ENCODE peak calls at places on chromosomes 1 and 21, in seven cellular contexts. One of them, this sample, is unnamed.

GRCh38 chr1:201385299-201385891 is 7.9 kb upstream of the TNNT2 start:
- DNase-seq in CD8-positive, alpha-beta T cell: no peak
- DNase-seq in upper lobe of right lung: peak; percentile 84
- DNase-seq in IMR-90: peak; percentile 19
- DNase-seq in prostate gland: peak; percentile 73
- DNase-seq in right lobe of liver: peak; percentile 72
- DNase-seq in dorsolateral prefrontal cortex: peak; percentile 52
- DNase-seq in this sample: no peak

GRCh38 chr1:65881070-65881594 is 88.4 kb downstream of the PDE4B start:
- DNase-seq in CD8-positive, alpha-beta T cell: no peak
- DNase-seq in upper lobe of right lung: no peak
- DNase-seq in IMR-90: peak; percentile 69
- DNase-seq in prostate gland: no peak
- DNase-seq in right lobe of liver: no peak
- DNase-seq in dorsolateral prefrontal cortex: no peak
- DNase-seq in this sample: no peak

GRCh38 chr1:192668434-192668983 is 32.6 kb downstream of the RGS13 start:
- DNase-seq in CD8-positive, alpha-beta T cell: no peak
- DNase-seq in upper lobe of right lung: no peak
- DNase-seq in IMR-90: no peak
- DNase-seq in prostate gland: no peak
- DNase-seq in right lobe of liver: no peak
- DNase-seq in dorsolateral prefrontal cortex: no peak
- DNase-seq in this sample: no peak

GRCh38 chr21:15298306-15298705 is 233.5 kb upstream of the NRIP1 start:
- DNase-seq in CD8-positive, alpha-beta T cell: no peak
- DNase-seq in upper lobe of right lung: no peak
- DNase-seq in IMR-90: no peak
- DNase-seq in prostate gland: no peak
- DNase-seq in right lobe of liver: no peak
- DNase-seq in dorsolateral prefrontal cortex: no peak
- DNase-seq in this sample: no peak

GRCh38 chr1:43431676-43432075 is 22.1 kb downstream of the HYI start:
- DNase-seq in CD8-positive, alpha-beta T cell: no peak
- DNase-seq in upper lobe of right lung: peak; percentile 28
- DNase-seq in IMR-90: no peak
- DNase-seq in prostate gland: no peak
- DNase-seq in right lobe of liver: no peak
- DNase-seq in dorsolateral prefrontal cortex: peak; percentile 10
- DNase-seq in this sample: no peak

GRCh38 chr21:42423197-42423675 is 19.5 kb downstream of the UBASH3A start:
- DNase-seq in CD8-positive, alpha-beta T cell: no peak
- DNase-seq in upper lobe of right lung: no peak
- DNase-seq in IMR-90: no peak
- DNase-seq in prostate gland: no peak
- DNase-seq in right lobe of liver: no peak
- DNase-seq in dorsolateral prefrontal cortex: no peak
- DNase-seq in this sample: no peak

GRCh38 chr1:29410476-29410875 is 174.2 kb downstream of the PTPRU start:
- DNase-seq in CD8-positive, alpha-beta T cell: no peak
- DNase-seq in upper lobe of right lung: no peak
- DNase-seq in IMR-90: no peak
- DNase-seq in prostate gland: no peak
- DNase-seq in right lobe of liver: no peak
- DNase-seq in dorsolateral prefrontal cortex: no peak
- DNase-seq in this sample: peak; percentile 33

GRCh38 chr1:230169454-230170152 is 102.6 kb downstream of the GALNT2 start:
- DNase-seq in CD8-positive, alpha-beta T cell: no peak
- DNase-seq in upper lobe of right lung: no peak
- DNase-seq in IMR-90: peak; percentile 28
- DNase-seq in prostate gland: no peak
- DNase-seq in right lobe of liver: no peak
- DNase-seq in dorsolateral prefrontal cortex: no peak
- DNase-seq in this sample: no peak

GRCh38 chr1:98005326-98006010 is 84.6 kb upstream of the DPYD start:
- DNase-seq in CD8-positive, alpha-beta T cell: no peak
- DNase-seq in upper lobe of right lung: no peak
- DNase-seq in IMR-90: peak; percentile 52
- DNase-seq in prostate gland: no peak
- DNase-seq in right lobe of liver: no peak
- DNase-seq in dorsolateral prefrontal cortex: no peak
- DNase-seq in this sample: no peak

GRCh38 chr1:204213668-204214662 is at the start of gene GOLT1A:
- DNase-seq in CD8-positive, alpha-beta T cell: peak; percentile 26
- DNase-seq in upper lobe of right lung: peak; percentile 94
- DNase-seq in IMR-90: peak; percentile 87
- DNase-seq in prostate gland: peak; percentile 69
- DNase-seq in right lobe of liver: peak; percentile 94
- DNase-seq in dorsolateral prefrontal cortex: peak; percentile 75
- DNase-seq in this sample: peak; percentile 72

GRCh38 chr1:229862017-229862774 is 204.8 kb upstream of the GALNT2 start:
- DNase-seq in CD8-positive, alpha-beta T cell: no peak
- DNase-seq in upper lobe of right lung: no peak
- DNase-seq in IMR-90: no peak
- DNase-seq in prostate gland: no peak
- DNase-seq in right lobe of liver: no peak
- DNase-seq in dorsolateral prefrontal cortex: peak; percentile 61
- DNase-seq in this sample: no peak

GRCh38 chr1:36687312-36687711 is 204.6 kb upstream of the CSF3R start:
- DNase-seq in CD8-positive, alpha-beta T cell: no peak
- DNase-seq in upper lobe of right lung: no peak
- DNase-seq in IMR-90: no peak
- DNase-seq in prostate gland: no peak
- DNase-seq in right lobe of liver: no peak
- DNase-seq in dorsolateral prefrontal cortex: no peak
- DNase-seq in this sample: no peak

GRCh38 chr1:178263341-178263740 is 169.4 kb downstream of the RASAL2 start:
- DNase-seq in CD8-positive, alpha-beta T cell: no peak
- DNase-seq in upper lobe of right lung: no peak
- DNase-seq in IMR-90: peak; percentile 44
- DNase-seq in prostate gland: no peak
- DNase-seq in right lobe of liver: no peak
- DNase-seq in dorsolateral prefrontal cortex: no peak
- DNase-seq in this sample: no peak

DNA sequence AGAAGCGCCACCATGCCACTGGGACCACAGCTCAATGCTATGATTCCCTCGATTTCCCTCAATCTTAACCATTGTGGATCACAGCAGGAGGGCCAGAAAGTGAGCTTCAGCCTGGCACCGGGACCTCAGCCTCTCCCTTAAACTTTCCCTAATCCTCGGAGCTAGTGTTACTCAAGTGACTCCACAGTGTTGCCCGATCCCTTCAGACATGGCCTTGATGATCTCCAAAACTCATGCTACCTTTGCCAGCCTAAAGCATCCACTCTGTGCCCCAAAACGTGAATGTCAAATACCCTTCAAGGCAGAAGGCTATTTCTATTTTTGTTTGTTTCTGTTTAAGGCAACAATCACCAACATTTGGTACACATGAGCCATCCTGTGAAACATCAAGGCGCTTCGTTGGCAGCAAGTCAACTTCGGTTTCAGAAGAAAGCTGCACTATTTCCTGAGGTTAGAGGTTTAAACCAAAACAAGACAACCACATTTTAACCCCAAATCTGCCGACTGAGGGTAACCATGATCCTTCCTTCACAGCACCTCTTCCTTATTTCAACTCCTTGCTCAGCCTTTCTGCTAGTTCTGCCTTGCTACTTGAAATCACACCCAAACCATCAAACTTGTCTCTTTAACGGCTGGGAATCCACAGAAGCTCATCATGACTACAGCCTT is 94.4 kb upstream of the KRTAP19-8 start:
- DNase-seq in CD8-positive, alpha-beta T cell: peak; percentile 57
- DNase-seq in upper lobe of right lung: no peak
- DNase-seq in IMR-90: peak; percentile 12
- DNase-seq in prostate gland: no peak
- DNase-seq in right lobe of liver: no peak
- DNase-seq in dorsolateral prefrontal cortex: no peak
- DNase-seq in this sample: no peak
- H3K4me3 ChIP-seq in CD8-positive, alpha-beta T cell: peak overlapping the region; percentile 42
- H3K4me3 ChIP-seq in upper lobe of right lung: no peak overlapping the region
- H3K4me3 ChIP-seq in IMR-90: no peak overlapping the region
- H3K4me3 ChIP-seq in prostate gland: no peak overlapping the region
- H3K4me3 ChIP-seq in right lobe of liver: no peak overlapping the region
- H3K4me3 ChIP-seq in dorsolateral prefrontal cortex: no peak overlapping the region
- H3K4me3 ChIP-seq in this sample: no peak overlapping the region

GRCh38 chr1:10033359-10033845 is 644 bp downstream of the UBE4B start:
- DNase-seq in CD8-positive, alpha-beta T cell: no peak
- DNase-seq in upper lobe of right lung: no peak
- DNase-seq in IMR-90: peak; percentile 25
- DNase-seq in prostate gland: peak; percentile 26
- DNase-seq in right lobe of liver: no peak
- DNase-seq in dorsolateral prefrontal cortex: no peak
- DNase-seq in this sample: no peak
- TF ChIP-seq CTCF in CD8-positive, alpha-beta T cell: no peak
- TF ChIP-seq CTCF in upper lobe of right lung: no peak
- TF ChIP-seq CTCF in IMR-90: no peak
- TF ChIP-seq CTCF in prostate gland: peak; percentile 25
- TF ChIP-seq CTCF in right lobe of liver: no peak
- TF ChIP-seq CTCF in dorsolateral prefrontal cortex: no peak
- TF ChIP-seq CTCF in this sample: no peak

GRCh38 chr1:40305451-40305850 is 11.6 kb downstream of the COL9A2 start:
- DNase-seq in CD8-positive, alpha-beta T cell: no peak
- DNase-seq in upper lobe of right lung: no peak
- DNase-seq in IMR-90: no peak
- DNase-seq in prostate gland: no peak
- DNase-seq in right lobe of liver: no peak
- DNase-seq in dorsolateral prefrontal cortex: no peak
- DNase-seq in this sample: no peak

GRCh38 chr1:40308036-40308727 is 8.9 kb downstream of the COL9A2 start:
- DNase-seq in CD8-positive, alpha-beta T cell: no peak
- DNase-seq in upper lobe of right lung: no peak
- DNase-seq in IMR-90: no peak
- DNase-seq in prostate gland: no peak
- DNase-seq in right lobe of liver: no peak
- DNase-seq in dorsolateral prefrontal cortex: peak; percentile 78
- DNase-seq in this sample: no peak

GRCh38 chr1:40307186-40307585 is 9.9 kb downstream of the COL9A2 start:
- DNase-seq in CD8-positive, alpha-beta T cell: no peak
- DNase-seq in upper lobe of right lung: no peak
- DNase-seq in IMR-90: no peak
- DNase-seq in prostate gland: no peak
- DNase-seq in right lobe of liver: no peak
- DNase-seq in dorsolateral prefrontal cortex: no peak
- DNase-seq in this sample: no peak

GRCh38 chr1:40305871-40306270 is 11.2 kb downstream of the COL9A2 start:
- DNase-seq in CD8-positive, alpha-beta T cell: no peak
- DNase-seq in upper lobe of right lung: no peak
- DNase-seq in IMR-90: no peak
- DNase-seq in prostate gland: no peak
- DNase-seq in right lobe of liver: no peak
- DNase-seq in dorsolateral prefrontal cortex: no peak
- DNase-seq in this sample: no peak

GRCh38 chr1:40306296-40306695 is 10.8 kb downstream of the COL9A2 start:
- DNase-seq in CD8-positive, alpha-beta T cell: no peak
- DNase-seq in upper lobe of right lung: no peak
- DNase-seq in IMR-90: no peak
- DNase-seq in prostate gland: peak; percentile 48
- DNase-seq in right lobe of liver: no peak
- DNase-seq in dorsolateral prefrontal cortex: no peak
- DNase-seq in this sample: no peak
- H3K27ac ChIP-seq in CD8-positive, alpha-beta T cell: no peak overlapping the region
- H3K27ac ChIP-seq in upper lobe of right lung: no peak overlapping the region
- H3K27ac ChIP-seq in IMR-90: no peak overlapping the region
- H3K27ac ChIP-seq in prostate gland: peak overlapping the region; percentile 24
- H3K27ac ChIP-seq in right lobe of liver: no peak overlapping the region
- H3K27ac ChIP-seq in dorsolateral prefrontal cortex: no peak overlapping the region
- H3K27ac ChIP-seq in this sample: no peak overlapping the region

GRCh38 chr1:54480201-54480848 is 67.7 kb upstream of the ACOT11 start:
- DNase-seq in CD8-positive, alpha-beta T cell: no peak
- DNase-seq in upper lobe of right lung: no peak
- DNase-seq in IMR-90: no peak
- DNase-seq in prostate gland: no peak
- DNase-seq in right lobe of liver: no peak
- DNase-seq in dorsolateral prefrontal cortex: no peak
- DNase-seq in this sample: no peak
- H3K4me3 ChIP-seq in CD8-positive, alpha-beta T cell: no peak overlapping the region
- H3K4me3 ChIP-seq in upper lobe of right lung: no peak overlapping the region
- H3K4me3 ChIP-seq in IMR-90: no peak overlapping the region
- H3K4me3 ChIP-seq in prostate gland: no peak overlapping the region
- H3K4me3 ChIP-seq in right lobe of liver: no peak overlapping the region
- H3K4me3 ChIP-seq in dorsolateral prefrontal cortex: no peak overlapping the region
- H3K4me3 ChIP-seq in this sample: no peak overlapping the region

DNA sequence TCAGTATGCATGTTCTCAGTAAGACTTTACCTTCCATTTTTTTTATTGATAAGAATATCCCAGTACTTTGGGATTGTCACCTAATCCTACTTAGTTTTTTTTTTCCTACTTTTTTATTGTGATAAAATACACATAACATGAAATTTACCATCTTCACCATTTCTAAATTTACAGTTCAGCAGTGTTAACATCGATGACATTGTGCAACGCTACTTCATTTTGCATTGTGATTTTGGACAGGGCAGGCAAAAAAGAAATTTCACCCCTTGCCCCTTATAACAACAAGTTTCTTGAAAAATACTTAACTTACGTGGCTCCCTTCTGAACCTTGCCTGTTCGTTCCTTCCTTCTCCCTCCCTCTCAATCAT is 92.4 kb downstream of the ATP1A1 start:
- DNase-seq in CD8-positive, alpha-beta T cell: no peak
- DNase-seq in upper lobe of right lung: no peak
- DNase-seq in IMR-90: no peak
- DNase-seq in prostate gland: no peak
- DNase-seq in right lobe of liver: no peak
- DNase-seq in dorsolateral prefrontal cortex: no peak
- DNase-seq in this sample: no peak
- TF ChIP-seq CTCF in CD8-positive, alpha-beta T cell: no peak
- TF ChIP-seq CTCF in upper lobe of right lung: no peak
- TF ChIP-seq CTCF in IMR-90: no peak
- TF ChIP-seq CTCF in prostate gland: no peak
- TF ChIP-seq CTCF in right lobe of liver: no peak
- TF ChIP-seq CTCF in dorsolateral prefrontal cortex: no peak
- TF ChIP-seq CTCF in this sample: no peak

GRCh38 chr1:2928733-2929325 is 92.4 kb upstream of the ACTRT2 start:
- DNase-seq in CD8-positive, alpha-beta T cell: no peak
- DNase-seq in upper lobe of right lung: no peak
- DNase-seq in IMR-90: no peak
- DNase-seq in prostate gland: no peak
- DNase-seq in right lobe of liver: no peak
- DNase-seq in dorsolateral prefrontal cortex: no peak
- DNase-seq in this sample: no peak

GRCh38 chr1:2927393-2927792 is 93.9 kb upstream of the ACTRT2 start:
- DNase-seq in CD8-positive, alpha-beta T cell: no peak
- DNase-seq in upper lobe of right lung: no peak
- DNase-seq in IMR-90: no peak
- DNase-seq in prostate gland: no peak
- DNase-seq in right lobe of liver: no peak
- DNase-seq in dorsolateral prefrontal cortex: no peak
- DNase-seq in this sample: peak; percentile 83

GRCh38 chr1:2926447-2927055 is 94.7 kb upstream of the ACTRT2 start:
- DNase-seq in CD8-positive, alpha-beta T cell: no peak
- DNase-seq in upper lobe of right lung: no peak
- DNase-seq in IMR-90: no peak
- DNase-seq in prostate gland: no peak
- DNase-seq in right lobe of liver: no peak
- DNase-seq in dorsolateral prefrontal cortex: no peak
- DNase-seq in this sample: no peak

GRCh38 chr1:2929335-2929734 is 91.9 kb upstream of the ACTRT2 start:
- DNase-seq in CD8-positive, alpha-beta T cell: no peak
- DNase-seq in upper lobe of right lung: no peak
- DNase-seq in IMR-90: no peak
- DNase-seq in prostate gland: no peak
- DNase-seq in right lobe of liver: no peak
- DNase-seq in dorsolateral prefrontal cortex: no peak
- DNase-seq in this sample: no peak

GRCh38 chr1:2927995-2928732 is 93.1 kb upstream of the ACTRT2 start:
- DNase-seq in CD8-positive, alpha-beta T cell: no peak
- DNase-seq in upper lobe of right lung: no peak
- DNase-seq in IMR-90: no peak
- DNase-seq in prostate gland: no peak
- DNase-seq in right lobe of liver: no peak
- DNase-seq in dorsolateral prefrontal cortex: no peak
- DNase-seq in this sample: peak; percentile 80
- H3K27ac ChIP-seq in CD8-positive, alpha-beta T cell: no peak overlapping the region
- H3K27ac ChIP-seq in upper lobe of right lung: no peak overlapping the region
- H3K27ac ChIP-seq in IMR-90: no peak overlapping the region
- H3K27ac ChIP-seq in prostate gland: no peak overlapping the region
- H3K27ac ChIP-seq in right lobe of liver: no peak overlapping the region
- H3K27ac ChIP-seq in dorsolateral prefrontal cortex: no peak overlapping the region
- H3K27ac ChIP-seq in this sample: peak overlapping the region; percentile 88